ENCODE peak calls at places on chromosomes 6 and 20, in ten cellular contexts. O, R, G, H, K, L, C, D, Z and Q are unnamed samples.

GRCh38 chr20:37436527-37436926 is 84.5 kb upstream of the NNAT start:
- DNase-seq in O (no peak), R (no peak), G (no peak), H (no peak), K (no peak), L (no peak), C (no peak), D (no peak), Z (no peak), Q (no peak)

GRCh38 chr20:13625241-13625981 is 13.3 kb downstream of the TASP1 start:
- DNase-seq in O (no peak), R (no peak), G (no peak), H (no peak), K (no peak), L (no peak), C (no peak), D (no peak), Z (no peak), Q (no peak)

GRCh38 chr6:29661071-29661470 is 4.2 kb downstream of the MOG start:
- DNase-seq in O (no peak), R (no peak), G (no peak), H (no peak), K (no peak), L (no peak), C (no peak), D (no peak), Z (no peak), Q (no peak)

GRCh38 chr6:165587206-165587605 is 75.8 kb downstream of the PDE10A start:
- DNase-seq in O (no peak), R (no peak), G (no peak), H (no peak), K (no peak), L (no peak), C (no peak), D (no peak), Z (no peak), Q (no peak)

GRCh38 chr6:35142578-35142977 is 1.4 kb upstream of the TCP11 start:
- DNase-seq in O (no peak), R (no peak), G (no peak), H (no peak), K (peak; percentile 32), L (no peak), C (no peak), D (no peak), Z (peak; percentile 48), Q (no peak)

GRCh38 chr6:45075246-45075645 is 252.9 kb upstream of the RUNX2 start:
- DNase-seq in O (no peak), R (no peak), G (peak; percentile 43), H (no peak), K (peak; percentile 87), L (no peak), C (no peak), D (no peak), Z (peak; percentile 63), Q (no peak)

GRCh38 chr20:33918662-33919061 is 75.0 kb upstream of the RALY start:
- DNase-seq in O (no peak), R (no peak), G (no peak), H (no peak), K (no peak), L (no peak), C (no peak), D (no peak), Z (no peak), Q (no peak)

GRCh38 chr6:163249651-163250101 is 164.8 kb upstream of the QKI start:
- DNase-seq in O (no peak), R (no peak), G (no peak), H (no peak), K (no peak), L (no peak), C (no peak), D (no peak), Z (no peak), Q (no peak)

GRCh38 chr20:17698419-17698818 is 1.3 kb upstream of the BANF2 start:
- DNase-seq in O (no peak), R (no peak), G (no peak), H (no peak), K (no peak), L (no peak), C (no peak), D (no peak), Z (no peak), Q (no peak)

GRCh38 chr6:44016131-44016870 is 111.0 kb downstream of the MRPL14 start:
- DNase-seq in O (no peak), R (no peak), G (no peak), H (no peak), K (no peak), L (no peak), C (no peak), D (no peak), Z (no peak), Q (no peak)

GRCh38 chr6:21594427-21595264 is 1.1 kb downstream of the SOX4 start:
- DNase-seq in O (peak; percentile 79), R (peak; percentile 6), G (peak; percentile 71), H (peak; percentile 59), K (peak; percentile 55), L (peak; percentile 3), C (peak; percentile 57), D (peak; percentile 75), Z (peak; percentile 81), Q (no peak)

GRCh38 chr6:50707191-50707590 is 6.1 kb upstream of the TFAP2D start:
- DNase-seq in O (no peak), R (no peak), G (no peak), H (no peak), K (no peak), L (no peak), C (no peak), D (no peak), Z (no peak), Q (no peak)

GRCh38 chr6:108862479-108863191 is 14.4 kb downstream of the ARMC2 start:
- DNase-seq in O (no peak), R (no peak), G (no peak), H (no peak), K (no peak), L (no peak), C (no peak), D (no peak), Z (no peak), Q (peak; percentile 82)

GRCh38 chr6:52403627-52404026 is 16.5 kb upstream of the EFHC1 start:
- DNase-seq in O (peak; percentile 91), R (no peak), G (no peak), H (peak; percentile 83), K (no peak), L (no peak), C (no peak), D (no peak), Z (no peak), Q (no peak)

GRCh38 chr6:107616776-107617175 is 126.9 kb downstream of the SOBP start:
- DNase-seq in O (no peak), R (no peak), G (no peak), H (no peak), K (no peak), L (no peak), C (no peak), D (no peak), Z (no peak), Q (no peak)

GRCh38 chr6:154302111-154302752 is 54.4 kb downstream of the IPCEF1 start:
- DNase-seq in O (no peak), R (no peak), G (peak; percentile 49), H (no peak), K (peak; percentile 60), L (no peak), C (peak; percentile 10), D (peak; percentile 87), Z (peak; percentile 24), Q (peak; percentile 98)

GRCh38 chr6:2503816-2504494 is 246.8 kb downstream of the MYLK4 start:
- DNase-seq in O (no peak), R (no peak), G (no peak), H (no peak), K (no peak), L (no peak), C (no peak), D (no peak), Z (no peak), Q (no peak)

GRCh38 chr6:43335469-43335868 is 26.8 kb upstream of the CRIP3 start:
- DNase-seq in O (no peak), R (no peak), G (no peak), H (no peak), K (no peak), L (no peak), C (no peak), D (no peak), Z (no peak), Q (no peak)

GRCh38 chr6:53581161-53581560 is 36.3 kb upstream of the GCLC start:
- DNase-seq in O (no peak), R (no peak), G (peak; percentile 50), H (no peak), K (no peak), L (no peak), C (no peak), D (no peak), Z (peak; percentile 73), Q (no peak)

GRCh38 chr6:128005009-128005408 is 104.2 kb upstream of the THEMIS start:
- DNase-seq in O (no peak), R (no peak), G (no peak), H (no peak), K (no peak), L (no peak), C (no peak), D (no peak), Z (no peak), Q (no peak)

GRCh38 chr20:31595654-31596411 is 9.3 kb upstream of the ID1 start:
- DNase-seq in O (peak; percentile 88), R (no peak), G (peak; percentile 89), H (peak; percentile 65), K (peak; percentile 99), L (no peak), C (peak; percentile 89), D (no peak), Z (peak; percentile 94), Q (peak; percentile 91)

GRCh38 chr20:50724851-50725721 is 6.3 kb upstream of the PARD6B start:
- DNase-seq in O (peak; percentile 39), R (no peak), G (peak; percentile 88), H (peak; percentile 41), K (peak; percentile 97), L (peak; percentile 71), C (peak; percentile 95), D (peak; percentile 22), Z (peak; percentile 93), Q (no peak)

GRCh38 chr6:9007062-9007461 is 571.7 kb upstream of the SLC35B3 start:
- DNase-seq in O (no peak), R (no peak), G (no peak), H (no peak), K (no peak), L (no peak), C (no peak), D (no peak), Z (no peak), Q (no peak)

GRCh38 chr6:157764346-157765068 is 58.5 kb upstream of the SNX9 start:
- DNase-seq in O (peak; percentile 83), R (peak; percentile 64), G (peak; percentile 88), H (peak; percentile 78), K (peak; percentile 100), L (peak; percentile 50), C (peak; percentile 90), D (peak; percentile 89), Z (peak; percentile 93), Q (peak; percentile 96)

GRCh38 chr6:55913213-55914195 is 38.1 kb upstream of the BMP5 start:
- DNase-seq in O (no peak), R (no peak), G (peak; percentile 19), H (no peak), K (peak; percentile 4), L (no peak), C (no peak), D (peak; percentile 26), Z (no peak), Q (peak; percentile 45)

GRCh38 chr20:59405226-59405815 is 104.9 kb downstream of the EDN3 start:
- DNase-seq in O (no peak), R (no peak), G (no peak), H (no peak), K (no peak), L (no peak), C (no peak), D (no peak), Z (no peak), Q (no peak)

GRCh38 chr6:3813150-3813780 is 35.9 kb upstream of the FAM50B start:
- DNase-seq in O (no peak), R (no peak), G (peak; percentile 70), H (peak; percentile 28), K (no peak), L (no peak), C (no peak), D (peak; percentile 54), Z (peak; percentile 83), Q (peak; percentile 18)

GRCh38 chr6:81894286-81894685 is 141.8 kb upstream of the TENT5A start:
- DNase-seq in O (no peak), R (no peak), G (peak; percentile 14), H (no peak), K (peak; percentile 51), L (no peak), C (no peak), D (no peak), Z (peak; percentile 61), Q (peak; percentile 63)